ENCODE peak calls at places on chromosomes 13 and 19, in seven cellular contexts. T, M, S, N, L, Z and E are unnamed samples. For H3K27me3, the result is how much of the 10 kb centered on the place peaks cover.

GRCh38 chr19:28019371-28019770 is 1193.6 kb downstream of the UQCRFS1 start:
- DNase-seq in T (no peak), M (peak), S (no peak), N (no peak), L (no peak), Z (no peak), E (no peak)

GRCh38 chr13:28161370-28161769 is 23.0 kb downstream of the PAN3 start:
- DNase-seq in T (no peak), M (peak), S (no peak), N (no peak), L (no peak), Z (no peak), E (no peak)

GRCh38 chr13:33953203-33953602 is 135.3 kb downstream of the RFC3 start:
- DNase-seq in T (no peak), M (no peak), S (no peak), N (no peak), L (no peak), Z (no peak), E (no peak)

GRCh38 chr19:37227996-37228395 is 10.0 kb downstream of the ZNF383 start:
- DNase-seq in T (no peak), M (no peak), S (peak), N (no peak), L (peak), Z (no peak), E (no peak)

GRCh38 chr19:52748336-52748950 is 13.6 kb upstream of the ZNF611 start:
- DNase-seq in T (no peak), M (peak), S (peak), N (peak), L (no peak), Z (no peak), E (no peak)

GRCh38 chr13:60583911-60584753 is 187.1 kb downstream of the TDRD3 start:
- DNase-seq in T (no peak), M (no peak), S (peak), N (no peak), L (no peak), Z (no peak), E (no peak)

GRCh38 chr19:29804493-29804892 is 7.3 kb upstream of the CCNE1 start:
- DNase-seq in T (peak), M (no peak), S (no peak), N (no peak), L (no peak), Z (no peak), E (no peak)

GRCh38 chr19:58474997-58475713 is 997 bp upstream of the ZNF446 start:
- DNase-seq in T (no peak), M (no peak), S (no peak), N (no peak), L (no peak), Z (no peak), E (no peak)

GRCh38 chr19:34353546-34353945 is 11.4 kb upstream of the GPI start:
- DNase-seq in T (no peak), M (no peak), S (no peak), N (no peak), L (no peak), Z (no peak), E (no peak)

GRCh38 chr19:21970466-21970865 is 40.3 kb downstream of the ZNF208 start:
- DNase-seq in T (no peak), M (no peak), S (no peak), N (no peak), L (no peak), Z (no peak), E (no peak)

GRCh38 chr13:47232516-47232915 is 335.7 kb upstream of the HTR2A start:
- DNase-seq in T (no peak), M (no peak), S (no peak), N (no peak), L (no peak), Z (no peak), E (no peak)

GRCh38 chr13:64529874-64530485 is 2700.2 kb downstream of the PCDH9 start:
- DNase-seq in T (no peak), M (peak), S (no peak), N (no peak), L (no peak), Z (no peak), E (no peak)

GRCh38 chr19:56597696-56598095 is 2.6 kb downstream of the ZNF71 start:
- DNase-seq in T (no peak), M (no peak), S (no peak), N (no peak), L (no peak), Z (no peak), E (no peak)

GRCh38 chr13:112171570-112171965 is 104.6 kb downstream of the SOX1 start:
- DNase-seq in T (no peak), M (no peak), S (no peak), N (no peak), L (no peak), Z (no peak), E (no peak)

GRCh38 chr13:30923423-30923822 is 9.0 kb upstream of the TEX26 start:
- DNase-seq in T (no peak), M (no peak), S (no peak), N (no peak), L (no peak), Z (no peak), E (no peak)

GRCh38 chr19:55488986-55489710 is 912 bp downstream of the SSC5D start:
- DNase-seq in T (no peak), M (no peak), S (no peak), N (no peak), L (no peak), Z (no peak), E (no peak)

GRCh38 chr19:19321143-19321577 is 531 bp downstream of the MAU2 start:
- DNase-seq in T (no peak), M (peak), S (no peak), N (no peak), L (no peak), Z (no peak), E (no peak)

GRCh38 chr13:26052136-26052736 is 420 bp upstream of the SHISA2 start:
- DNase-seq in T (no peak), M (no peak), S (no peak), N (no peak), L (no peak), Z (no peak), E (no peak)

GRCh38 chr13:102555914-102556553 is 40.8 kb upstream of the TPP2 start:
- DNase-seq in T (no peak), M (peak), S (no peak), N (no peak), L (no peak), Z (no peak), E (no peak)

GRCh38 chr19:41302624-41303351 is 7.2 kb upstream of the CCDC97 start:
- DNase-seq in T (no peak), M (no peak), S (no peak), N (no peak), L (peak), Z (no peak), E (peak)

GRCh38 chr13:100130092-100130491 is 41.2 kb downstream of the PCCA start:
- DNase-seq in T (no peak), M (no peak), S (no peak), N (peak), L (no peak), Z (no peak), E (no peak)

GRCh38 chr13:109918179-109918651 is 131.8 kb upstream of the IRS2 start:
- DNase-seq in T (no peak), M (peak), S (no peak), N (no peak), L (no peak), Z (no peak), E (no peak)

GRCh38 chr13:45811891-45812583 is 39.5 kb downstream of the SIAH3 start:
- DNase-seq in T (no peak), M (no peak), S (no peak), N (no peak), L (no peak), Z (no peak), E (no peak)

GRCh38 chr19:49553451-49554271 is 25.9 kb downstream of the RCN3 start:
- DNase-seq in T (no peak), M (peak), S (peak), N (no peak), L (peak), Z (no peak), E (no peak)

GRCh38 chr13:69616398-69616797 is 491.2 kb upstream of the ATXN8OS start:
- DNase-seq in T (no peak), M (no peak), S (no peak), N (no peak), L (no peak), Z (no peak), E (no peak)

GRCh38 chr19:6717036-6717435 is 3.4 kb downstream of the C3 start:
- DNase-seq in T (no peak), M (no peak), S (no peak), N (no peak), L (peak), Z (no peak), E (no peak)

GRCh38 chr13:101474419-101474957 is 22.0 kb downstream of the ITGBL1 start:
- DNase-seq in T (no peak), M (peak), S (peak), N (no peak), L (no peak), Z (no peak), E (no peak)

GRCh38 chr19:5436101-5436947 is 18.9 kb upstream of the ZNRF4 start:
- DNase-seq in T (no peak), M (peak), S (no peak), N (no peak), L (no peak), Z (no peak), E (no peak)

GRCh38 chr19:19329199-19329598 is 8.6 kb downstream of the MAU2 start:
- DNase-seq in T (no peak), M (no peak), S (no peak), N (no peak), L (no peak), Z (no peak), E (no peak)

GRCh38 chr19:4597278-4597974 is 37.9 kb upstream of the SEMA6B start:
- DNase-seq in T (no peak), M (no peak), S (no peak), N (no peak), L (no peak), Z (no peak), E (no peak)

GRCh38 chr19:16899566-16900075 is 10.8 kb downstream of the F2RL3 start:
- DNase-seq in T (peak), M (peak), S (peak), N (no peak), L (no peak), Z (no peak), E (no peak)

GRCh38 chr13:102580552-102581169 is 16.1 kb upstream of the TPP2 start:
- DNase-seq in T (no peak), M (peak), S (peak), N (peak), L (no peak), Z (no peak), E (no peak)

GRCh38 chr13:39596685-39597084 is 6.3 kb downstream of the LHFPL6 start:
- DNase-seq in T (no peak), M (no peak), S (no peak), N (no peak), L (no peak), Z (no peak), E (no peak)

GRCh38 chr19:18060472-18060871 is 26.3 kb downstream of the IL12RB1 start:
- DNase-seq in T (no peak), M (no peak), S (no peak), N (no peak), L (no peak), Z (no peak), E (no peak)

GRCh38 chr19:5335593-5335992 is 5.0 kb downstream of the PTPRS start:
- DNase-seq in T (no peak), M (no peak), S (no peak), N (no peak), L (no peak), Z (no peak), E (no peak)

GRCh38 chr13:43545317-43545874 is 241.4 kb downstream of the ENOX1 start:
- DNase-seq in T (no peak), M (no peak), S (no peak), N (no peak), L (no peak), Z (peak), E (no peak)

GRCh38 chr19:4596033-4596904 is 36.8 kb upstream of the SEMA6B start:
- DNase-seq in T (no peak), M (no peak), S (no peak), N (no peak), L (no peak), Z (no peak), E (no peak)

GRCh38 chr19:54725321-54725720 is 1.1 kb downstream of the KIR3DL3 start:
- DNase-seq in T (no peak), M (no peak), S (no peak), N (no peak), L (no peak), Z (no peak), E (no peak)

GRCh38 chr19:32858155-32858554 is 11.4 kb downstream of the SLC7A9 start:
- DNase-seq in T (no peak), M (no peak), S (no peak), N (no peak), L (no peak), Z (no peak), E (peak)

GRCh38 chr19:33795370-33796163 is 1.1 kb upstream of the KCTD15 start:
- DNase-seq in T (peak), M (peak), S (peak), N (peak), L (no peak), Z (peak), E (peak)

DNA sequence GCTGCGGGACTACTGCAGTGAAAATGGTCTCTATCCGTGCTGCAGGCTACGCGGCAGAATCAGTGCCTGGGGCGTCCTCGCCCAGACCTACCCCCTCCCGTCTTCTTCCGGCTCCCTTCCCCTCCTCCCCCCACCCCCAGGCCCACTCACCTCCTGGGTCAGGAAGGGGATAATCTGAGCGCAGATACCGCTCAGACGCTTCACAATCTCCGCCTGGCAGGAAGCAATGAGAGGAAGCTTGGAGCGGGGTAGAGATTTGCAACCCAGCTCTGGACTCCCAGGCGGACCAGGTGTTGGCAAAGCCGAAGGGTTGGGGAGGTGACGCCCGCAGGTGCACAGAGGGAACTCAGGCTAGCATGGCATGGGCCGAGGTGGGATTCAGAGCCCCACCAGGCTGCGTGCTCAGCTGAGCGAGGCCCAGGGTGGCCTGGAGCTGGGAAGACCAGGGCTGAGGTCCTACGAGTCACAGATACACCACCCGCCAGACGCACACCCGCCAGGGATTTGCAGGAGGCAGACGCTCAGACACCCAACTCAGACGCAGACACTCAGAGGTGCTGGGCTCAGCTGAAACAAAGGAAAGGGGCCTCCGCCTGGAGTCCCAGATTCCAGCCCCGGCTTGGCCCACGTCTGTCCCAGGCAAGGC is 4.1 kb downstream of the TLE2 start:
- DNase-seq in T (no peak), M (no peak), S (no peak), N (no peak), L (no peak), Z (no peak), E (no peak)
- H3K27me3 ChIP-seq in T (under half), M (under half), S (under half), N (under half), L (under half), Z (under half), E (under half)

GRCh38 chr13:80341098-80341701 is at the start of gene SPRY2:
- DNase-seq in T (peak), M (peak), S (peak), N (peak), L (no peak), Z (peak), E (peak)
- H3K27ac ChIP-seq in T (peak), M (peak), S (peak), N (peak), L (peak), Z (peak), E (peak)

DNA sequence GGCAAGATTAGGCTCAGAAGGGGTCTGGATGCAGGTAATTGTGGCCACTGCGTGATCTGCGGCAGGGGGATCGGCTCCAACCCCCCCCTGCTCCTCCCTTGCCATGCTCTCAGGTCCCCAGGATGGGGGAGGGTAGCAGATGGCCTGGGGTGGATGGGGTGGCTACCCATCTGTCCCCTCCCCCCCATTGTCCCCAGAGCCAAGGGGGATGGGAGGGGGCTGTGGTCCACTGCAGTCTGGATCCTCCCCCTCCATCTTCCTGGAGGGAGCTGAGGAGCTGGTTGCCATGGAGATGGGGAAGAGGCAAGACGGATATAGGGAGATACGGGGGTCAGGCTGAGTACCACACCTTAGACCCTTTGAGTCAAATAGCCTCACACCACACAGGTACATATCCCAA is 1.6 kb upstream of the NOVA2 start:
- DNase-seq in T (no peak), M (no peak), S (no peak), N (no peak), L (no peak), Z (no peak), E (no peak)
- H3K27me3 ChIP-seq in T (half or more), M (under half), S (under half), N (under half), L (under half), Z (half or more), E (under half)

GRCh38 chr13:41137241-41137640 is 4.6 kb upstream of the KBTBD6 start:
- DNase-seq in T (no peak), M (no peak), S (no peak), N (no peak), L (no peak), Z (no peak), E (no peak)

GRCh38 chr13:41133951-41134350 is 1.3 kb upstream of the KBTBD6 start:
- DNase-seq in T (no peak), M (no peak), S (no peak), N (no peak), L (no peak), Z (no peak), E (no peak)

GRCh38 chr13:41136396-41137031 is 3.9 kb upstream of the KBTBD6 start:
- DNase-seq in T (no peak), M (no peak), S (no peak), N (no peak), L (no peak), Z (no peak), E (no peak)

GRCh38 chr13:41130356-41130755 is 2.2 kb downstream of the KBTBD6 start:
- DNase-seq in T (no peak), M (no peak), S (no peak), N (no peak), L (no peak), Z (no peak), E (no peak)

GRCh38 chr13:41132512-41133152 is at the start of gene KBTBD6:
- DNase-seq in T (peak), M (peak), S (peak), N (peak), L (peak), Z (peak), E (peak)
- H3K27ac ChIP-seq in T (peak), M (peak), S (peak), N (peak), L (peak), Z (peak), E (peak)